ENCODE peak calls at places on chromosome 14, in nine cellular contexts. One of them, this sample, is unnamed.

GRCh38 chr14:91333640-91334039 is 84.0 kb downstream of the CCDC88C start:
- DNase-seq in heart right ventricle: no peak
- DNase-seq in upper lobe of right lung: no peak
- DNase-seq in iPS DF 6.9: no peak
- DNase-seq in body of pancreas: no peak
- DNase-seq in naive thymus-derived CD4-positive, alpha-beta T cell: no peak
- DNase-seq in GM23248: no peak
- DNase-seq in mucosa of descending colon: no peak
- DNase-seq in BJ: no peak
- DNase-seq in this sample: no peak

GRCh38 chr14:57302883-57303282 is 34.1 kb downstream of the AP5M1 start:
- DNase-seq in heart right ventricle: no peak
- DNase-seq in upper lobe of right lung: no peak
- DNase-seq in iPS DF 6.9: no peak
- DNase-seq in body of pancreas: no peak
- DNase-seq in naive thymus-derived CD4-positive, alpha-beta T cell: no peak
- DNase-seq in GM23248: peak
- DNase-seq in mucosa of descending colon: no peak
- DNase-seq in BJ: no peak
- DNase-seq in this sample: no peak

GRCh38 chr14:22530101-22530500 is 58.9 kb downstream of the DAD1 start:
- DNase-seq in heart right ventricle: no peak
- DNase-seq in upper lobe of right lung: no peak
- DNase-seq in iPS DF 6.9: no peak
- DNase-seq in body of pancreas: no peak
- DNase-seq in naive thymus-derived CD4-positive, alpha-beta T cell: no peak
- DNase-seq in GM23248: no peak
- DNase-seq in mucosa of descending colon: no peak
- DNase-seq in BJ: no peak
- DNase-seq in this sample: no peak

GRCh38 chr14:99268776-99269510 is 3.1 kb downstream of the BCL11B start:
- DNase-seq in heart right ventricle: no peak
- DNase-seq in upper lobe of right lung: no peak
- DNase-seq in iPS DF 6.9: no peak
- DNase-seq in body of pancreas: no peak
- DNase-seq in naive thymus-derived CD4-positive, alpha-beta T cell: peak
- DNase-seq in GM23248: no peak
- DNase-seq in mucosa of descending colon: no peak
- DNase-seq in BJ: no peak
- DNase-seq in this sample: peak

GRCh38 chr14:100067481-100067880 is 2.3 kb downstream of the EVL start:
- DNase-seq in heart right ventricle: no peak
- DNase-seq in upper lobe of right lung: no peak
- DNase-seq in iPS DF 6.9: no peak
- DNase-seq in body of pancreas: no peak
- DNase-seq in naive thymus-derived CD4-positive, alpha-beta T cell: peak
- DNase-seq in GM23248: no peak
- DNase-seq in mucosa of descending colon: no peak
- DNase-seq in BJ: no peak
- DNase-seq in this sample: peak

GRCh38 chr14:86321151-86321550 is 791.2 kb downstream of the FLRT2 start:
- DNase-seq in heart right ventricle: no peak
- DNase-seq in upper lobe of right lung: no peak
- DNase-seq in iPS DF 6.9: no peak
- DNase-seq in body of pancreas: no peak
- DNase-seq in naive thymus-derived CD4-positive, alpha-beta T cell: no peak
- DNase-seq in GM23248: no peak
- DNase-seq in mucosa of descending colon: no peak
- DNase-seq in BJ: no peak
- DNase-seq in this sample: no peak

GRCh38 chr14:69464379-69464778 is 20.1 kb upstream of the PLEKHD1 start:
- DNase-seq in heart right ventricle: no peak
- DNase-seq in upper lobe of right lung: no peak
- DNase-seq in iPS DF 6.9: no peak
- DNase-seq in body of pancreas: no peak
- DNase-seq in naive thymus-derived CD4-positive, alpha-beta T cell: no peak
- DNase-seq in GM23248: peak
- DNase-seq in mucosa of descending colon: no peak
- DNase-seq in BJ: no peak
- DNase-seq in this sample: no peak

GRCh38 chr14:68937790-68938514 is 41.1 kb downstream of the ACTN1 start:
- DNase-seq in heart right ventricle: peak
- DNase-seq in upper lobe of right lung: no peak
- DNase-seq in iPS DF 6.9: no peak
- DNase-seq in body of pancreas: peak
- DNase-seq in naive thymus-derived CD4-positive, alpha-beta T cell: no peak
- DNase-seq in GM23248: peak
- DNase-seq in mucosa of descending colon: peak
- DNase-seq in BJ: no peak
- DNase-seq in this sample: no peak

GRCh38 chr14:52370406-52370911 is 56.3 kb downstream of the PTGER2 start:
- DNase-seq in heart right ventricle: no peak
- DNase-seq in upper lobe of right lung: no peak
- DNase-seq in iPS DF 6.9: no peak
- DNase-seq in body of pancreas: no peak
- DNase-seq in naive thymus-derived CD4-positive, alpha-beta T cell: no peak
- DNase-seq in GM23248: no peak
- DNase-seq in mucosa of descending colon: no peak
- DNase-seq in BJ: no peak
- DNase-seq in this sample: no peak

GRCh38 chr14:60803871-60804270 is 69.3 kb downstream of the MNAT1 start:
- DNase-seq in heart right ventricle: no peak
- DNase-seq in upper lobe of right lung: no peak
- DNase-seq in iPS DF 6.9: no peak
- DNase-seq in body of pancreas: no peak
- DNase-seq in naive thymus-derived CD4-positive, alpha-beta T cell: no peak
- DNase-seq in GM23248: no peak
- DNase-seq in mucosa of descending colon: no peak
- DNase-seq in BJ: no peak
- DNase-seq in this sample: no peak

GRCh38 chr14:68246074-68246980 is 426.7 kb downstream of the RAD51B start:
- DNase-seq in heart right ventricle: no peak
- DNase-seq in upper lobe of right lung: no peak
- DNase-seq in iPS DF 6.9: no peak
- DNase-seq in body of pancreas: peak
- DNase-seq in naive thymus-derived CD4-positive, alpha-beta T cell: no peak
- DNase-seq in GM23248: no peak
- DNase-seq in mucosa of descending colon: no peak
- DNase-seq in BJ: no peak
- DNase-seq in this sample: no peak

GRCh38 chr14:61589691-61590521 is 105.4 kb upstream of the HIF1A start:
- DNase-seq in heart right ventricle: no peak
- DNase-seq in upper lobe of right lung: no peak
- DNase-seq in iPS DF 6.9: no peak
- DNase-seq in body of pancreas: no peak
- DNase-seq in naive thymus-derived CD4-positive, alpha-beta T cell: no peak
- DNase-seq in GM23248: no peak
- DNase-seq in mucosa of descending colon: no peak
- DNase-seq in BJ: no peak
- DNase-seq in this sample: no peak

GRCh38 chr14:96309128-96309906 is 53.3 kb downstream of the BDKRB1 start:
- DNase-seq in heart right ventricle: no peak
- DNase-seq in upper lobe of right lung: no peak
- DNase-seq in iPS DF 6.9: no peak
- DNase-seq in body of pancreas: peak
- DNase-seq in naive thymus-derived CD4-positive, alpha-beta T cell: no peak
- DNase-seq in GM23248: no peak
- DNase-seq in mucosa of descending colon: peak
- DNase-seq in BJ: no peak
- DNase-seq in this sample: no peak

DNA sequence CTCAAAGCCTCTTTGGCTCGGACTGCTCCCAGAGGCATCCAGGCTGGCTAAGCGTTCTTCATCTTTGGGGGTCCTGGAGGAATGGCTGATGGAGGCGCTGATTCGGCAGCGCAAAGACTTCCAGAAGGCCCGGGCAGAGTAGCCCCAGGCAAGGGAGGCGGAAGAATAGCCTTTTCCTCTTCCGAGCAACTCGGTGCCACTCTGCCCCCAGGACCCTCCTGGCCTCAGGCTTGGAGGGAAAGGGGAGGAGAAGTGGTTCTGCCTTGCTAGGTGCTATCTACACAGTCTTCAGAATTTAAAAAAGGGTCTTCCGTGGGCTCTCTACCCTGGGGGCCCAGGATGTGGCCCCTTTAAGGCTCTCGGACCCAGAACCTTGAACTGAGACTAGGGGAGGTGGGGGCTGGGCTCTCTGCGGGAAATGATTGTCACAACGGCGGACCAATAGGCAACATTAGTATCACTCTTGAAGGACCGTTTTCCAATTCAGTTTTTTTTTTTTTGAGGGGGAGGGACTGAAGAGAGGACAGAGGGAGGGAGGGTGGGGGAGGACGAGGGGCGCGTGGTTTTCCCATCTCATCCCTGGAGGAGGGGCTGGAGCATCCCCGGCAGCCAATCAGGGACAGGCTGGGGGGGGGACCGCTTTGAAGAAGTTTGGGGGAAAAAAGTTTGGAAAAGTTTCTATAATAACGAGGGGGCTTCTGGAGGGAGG is at the start of gene NFATC4:
- DNase-seq in heart right ventricle: peak
- DNase-seq in upper lobe of right lung: no peak
- DNase-seq in iPS DF 6.9: peak
- DNase-seq in body of pancreas: peak
- DNase-seq in naive thymus-derived CD4-positive, alpha-beta T cell: no peak
- DNase-seq in GM23248: peak
- DNase-seq in mucosa of descending colon: peak
- DNase-seq in BJ: peak
- DNase-seq in this sample: peak
- H3K4me3 ChIP-seq in heart right ventricle: peak
- H3K4me3 ChIP-seq in upper lobe of right lung: peak
- H3K4me3 ChIP-seq in iPS DF 6.9: peak
- H3K4me3 ChIP-seq in body of pancreas: peak
- H3K4me3 ChIP-seq in naive thymus-derived CD4-positive, alpha-beta T cell: peak
- H3K4me3 ChIP-seq in GM23248: peak
- H3K4me3 ChIP-seq in mucosa of descending colon: peak
- H3K4me3 ChIP-seq in BJ: peak
- H3K4me3 ChIP-seq in this sample: no peak

GRCh38 chr14:51000566-51000965 is 56.3 kb upstream of the PYGL start:
- DNase-seq in heart right ventricle: no peak
- DNase-seq in upper lobe of right lung: no peak
- DNase-seq in iPS DF 6.9: no peak
- DNase-seq in body of pancreas: no peak
- DNase-seq in naive thymus-derived CD4-positive, alpha-beta T cell: no peak
- DNase-seq in GM23248: no peak
- DNase-seq in mucosa of descending colon: no peak
- DNase-seq in BJ: no peak
- DNase-seq in this sample: no peak

GRCh38 chr14:50997712-50998111 is 53.4 kb upstream of the PYGL start:
- DNase-seq in heart right ventricle: no peak
- DNase-seq in upper lobe of right lung: no peak
- DNase-seq in iPS DF 6.9: no peak
- DNase-seq in body of pancreas: no peak
- DNase-seq in naive thymus-derived CD4-positive, alpha-beta T cell: no peak
- DNase-seq in GM23248: no peak
- DNase-seq in mucosa of descending colon: no peak
- DNase-seq in BJ: no peak
- DNase-seq in this sample: no peak

GRCh38 chr14:51002406-51002984 is 58.2 kb upstream of the PYGL start:
- DNase-seq in heart right ventricle: no peak
- DNase-seq in upper lobe of right lung: no peak
- DNase-seq in iPS DF 6.9: no peak
- DNase-seq in body of pancreas: no peak
- DNase-seq in naive thymus-derived CD4-positive, alpha-beta T cell: no peak
- DNase-seq in GM23248: no peak
- DNase-seq in mucosa of descending colon: no peak
- DNase-seq in BJ: no peak
- DNase-seq in this sample: no peak

GRCh38 chr14:50999726-51000125 is 55.4 kb upstream of the PYGL start:
- DNase-seq in heart right ventricle: no peak
- DNase-seq in upper lobe of right lung: no peak
- DNase-seq in iPS DF 6.9: no peak
- DNase-seq in body of pancreas: no peak
- DNase-seq in naive thymus-derived CD4-positive, alpha-beta T cell: no peak
- DNase-seq in GM23248: no peak
- DNase-seq in mucosa of descending colon: no peak
- DNase-seq in BJ: no peak
- DNase-seq in this sample: no peak

GRCh38 chr14:50998612-50999011 is 54.3 kb upstream of the PYGL start:
- DNase-seq in heart right ventricle: no peak
- DNase-seq in upper lobe of right lung: no peak
- DNase-seq in iPS DF 6.9: no peak
- DNase-seq in body of pancreas: no peak
- DNase-seq in naive thymus-derived CD4-positive, alpha-beta T cell: no peak
- DNase-seq in GM23248: no peak
- DNase-seq in mucosa of descending colon: no peak
- DNase-seq in BJ: no peak
- DNase-seq in this sample: no peak
- H3K4me3 ChIP-seq in heart right ventricle: no peak
- H3K4me3 ChIP-seq in upper lobe of right lung: no peak
- H3K4me3 ChIP-seq in iPS DF 6.9: no peak
- H3K4me3 ChIP-seq in body of pancreas: no peak
- H3K4me3 ChIP-seq in naive thymus-derived CD4-positive, alpha-beta T cell: no peak
- H3K4me3 ChIP-seq in GM23248: no peak
- H3K4me3 ChIP-seq in mucosa of descending colon: no peak
- H3K4me3 ChIP-seq in BJ: no peak
- H3K4me3 ChIP-seq in this sample: no peak

DNA sequence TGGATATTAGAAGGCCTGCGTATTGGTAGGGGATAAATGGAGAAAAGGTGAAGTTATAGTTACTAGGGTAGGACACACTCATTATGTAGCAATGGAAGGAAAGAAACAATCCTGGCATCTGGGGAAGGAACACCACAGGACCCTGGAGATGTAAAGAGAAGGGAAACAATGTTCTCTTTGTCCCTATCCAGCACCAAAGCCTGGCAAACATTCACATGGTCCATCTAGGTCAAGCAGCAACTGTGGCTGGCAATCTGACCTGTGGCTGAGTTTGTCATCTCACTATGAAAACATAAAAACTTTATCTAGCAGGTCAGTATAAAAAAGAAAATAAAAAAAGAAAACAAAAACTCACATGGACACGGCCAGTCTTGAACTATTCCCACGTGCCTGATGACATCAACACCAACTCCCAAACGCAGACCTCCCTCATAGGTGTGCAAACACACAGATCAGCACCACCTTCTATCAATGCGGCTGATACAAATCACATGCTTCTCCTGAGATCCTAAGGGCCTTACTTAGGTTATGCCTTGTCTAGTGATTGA is 2.6 kb downstream of the POMT2 start:
- DNase-seq in heart right ventricle: no peak
- DNase-seq in upper lobe of right lung: no peak
- DNase-seq in iPS DF 6.9: no peak
- DNase-seq in body of pancreas: peak
- DNase-seq in naive thymus-derived CD4-positive, alpha-beta T cell: no peak
- DNase-seq in GM23248: no peak
- DNase-seq in mucosa of descending colon: no peak
- DNase-seq in BJ: no peak
- DNase-seq in this sample: no peak
- H3K4me3 ChIP-seq in heart right ventricle: no peak
- H3K4me3 ChIP-seq in upper lobe of right lung: no peak
- H3K4me3 ChIP-seq in iPS DF 6.9: no peak
- H3K4me3 ChIP-seq in body of pancreas: no peak
- H3K4me3 ChIP-seq in naive thymus-derived CD4-positive, alpha-beta T cell: no peak
- H3K4me3 ChIP-seq in GM23248: no peak
- H3K4me3 ChIP-seq in mucosa of descending colon: no peak
- H3K4me3 ChIP-seq in BJ: no peak
- H3K4me3 ChIP-seq in this sample: no peak

DNA sequence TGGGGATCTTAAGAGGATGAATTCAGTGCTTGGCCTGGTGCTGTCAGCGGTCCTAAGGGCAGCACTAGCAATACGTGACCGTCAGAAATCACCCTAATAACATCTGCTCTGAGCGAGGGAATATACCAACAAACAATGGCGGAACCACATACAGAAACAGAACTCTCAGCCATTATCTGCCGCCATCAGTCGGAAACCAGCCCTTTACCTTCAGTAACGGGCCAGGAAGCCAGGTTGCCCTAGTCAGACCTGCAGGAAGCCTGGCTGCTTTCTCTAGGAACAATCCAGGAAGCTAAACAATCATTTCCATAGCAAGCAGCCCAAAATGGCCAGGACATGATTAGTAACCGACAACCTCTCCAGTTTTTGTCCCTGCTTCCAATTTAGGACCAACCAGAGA is 5.6 kb downstream of the CDCA4 start:
- DNase-seq in heart right ventricle: no peak
- DNase-seq in upper lobe of right lung: no peak
- DNase-seq in iPS DF 6.9: no peak
- DNase-seq in body of pancreas: no peak
- DNase-seq in naive thymus-derived CD4-positive, alpha-beta T cell: no peak
- DNase-seq in GM23248: no peak
- DNase-seq in mucosa of descending colon: no peak
- DNase-seq in BJ: no peak
- DNase-seq in this sample: no peak
- H3K4me3 ChIP-seq in heart right ventricle: no peak
- H3K4me3 ChIP-seq in upper lobe of right lung: no peak
- H3K4me3 ChIP-seq in iPS DF 6.9: no peak
- H3K4me3 ChIP-seq in body of pancreas: no peak
- H3K4me3 ChIP-seq in naive thymus-derived CD4-positive, alpha-beta T cell: peak
- H3K4me3 ChIP-seq in GM23248: no peak
- H3K4me3 ChIP-seq in mucosa of descending colon: no peak
- H3K4me3 ChIP-seq in BJ: no peak
- H3K4me3 ChIP-seq in this sample: no peak